ENCODE peak calls at places on chromosomes 2 and 18, in nine cellular contexts. Q is cardiac fibroblast, D is GM12865, V is ovary, X is PC-9, G is breast epithelium, B is AG04450, S is IMR-90, R is GM12878. A is an unnamed sample.
A peak's percentile ranks its signal among the peaks of the same experiment; 100 is the strongest.

GRCh38 chr2:238302076-238302475 is 13.7 kb upstream of the PER2 start:
- DNase-seq in Q (no peak), D (no peak), V (no peak), X (no peak), G (no peak), B (no peak), S (peak; percentile 15), R (no peak), A (no peak)

GRCh38 chr2:234496442-234496834 is 443 bp downstream of the ARL4C start:
- DNase-seq in Q (peak; percentile 33), D (peak; percentile 50), V (peak; percentile 10), X (peak; percentile 68), G (no peak), B (no peak), S (no peak), R (no peak), A (peak; percentile 43)

GRCh38 chr2:234795974-234796690 is 155.7 kb upstream of the SH3BP4 start:
- DNase-seq in Q (no peak), D (no peak), V (no peak), X (no peak), G (no peak), B (no peak), S (no peak), R (no peak), A (no peak)

GRCh38 chr2:176656055-176656775 is 387.0 kb downstream of the MTX2 start:
- DNase-seq in Q (no peak), D (no peak), V (no peak), X (no peak), G (no peak), B (no peak), S (no peak), R (no peak), A (no peak)

GRCh38 chr2:127410871-127411396 is 7.3 kb upstream of the PROC start:
- DNase-seq in Q (peak; percentile 75), D (peak; percentile 53), V (no peak), X (peak; percentile 48), G (no peak), B (no peak), S (peak; percentile 56), R (no peak), A (peak; percentile 42)

GRCh38 chr2:42569116-42569711 is 782 bp downstream of the MTA3 start:
- DNase-seq in Q (peak; percentile 52), D (peak; percentile 41), V (peak; percentile 61), X (no peak), G (no peak), B (no peak), S (peak; percentile 12), R (no peak), A (no peak)

GRCh38 chr18:40738321-40738880 is 1216.6 kb upstream of the PIK3C3 start:
- DNase-seq in Q (no peak), D (peak; percentile 1), V (no peak), X (no peak), G (no peak), B (no peak), S (no peak), R (peak; percentile 5), A (peak; percentile 62)

GRCh38 chr2:176213406-176213805 is 24.9 kb downstream of the HOXD1 start:
- DNase-seq in Q (no peak), D (no peak), V (no peak), X (no peak), G (no peak), B (no peak), S (no peak), R (no peak), A (no peak)

GRCh38 chr2:127664065-127664894 is 11.1 kb downstream of the LIMS2 start:
- DNase-seq in Q (no peak), D (no peak), V (peak; percentile 4), X (no peak), G (peak; percentile 47), B (no peak), S (no peak), R (no peak), A (no peak)

GRCh38 chr2:39851691-39852110 is 72.6 kb upstream of the THUMPD2 start:
- DNase-seq in Q (peak; percentile 39), D (peak; percentile 28), V (no peak), X (no peak), G (no peak), B (peak; percentile 47), S (peak; percentile 63), R (no peak), A (no peak)

GRCh38 chr18:79305976-79306375 is 89.8 kb upstream of the NFATC1 start:
- DNase-seq in Q (no peak), D (no peak), V (no peak), X (no peak), G (no peak), B (no peak), S (no peak), R (no peak), A (no peak)

GRCh38 chr2:64168231-64168630 is 24.0 kb upstream of the PELI1 start:
- DNase-seq in Q (no peak), D (no peak), V (no peak), X (no peak), G (no peak), B (no peak), S (no peak), R (no peak), A (no peak)

DNA sequence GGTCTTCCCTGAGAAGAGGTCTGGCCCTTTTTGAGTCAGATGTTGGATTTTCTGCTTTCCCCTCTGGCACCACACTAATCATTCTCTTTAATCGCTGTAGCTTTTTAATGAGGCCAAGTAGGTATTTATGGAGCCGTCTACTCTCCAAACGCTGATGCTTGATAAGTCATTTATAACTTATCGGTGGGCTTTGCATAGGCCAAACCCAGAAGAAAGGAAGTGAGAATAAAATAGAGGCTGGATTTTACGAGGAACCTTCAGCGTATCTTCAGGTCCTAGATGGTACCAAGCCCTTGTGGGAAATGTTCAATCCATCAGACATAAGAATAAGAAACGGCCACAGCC is 142.5 kb upstream of the CTAGE1 start:
- DNase-seq in Q (no peak), D (no peak), V (no peak), X (no peak), G (no peak), B (no peak), S (no peak), R (no peak), A (no peak)
- H3K4me3 ChIP-seq in Q (peak overlapping the region; percentile 27), D (no peak overlapping the region), V (peak overlapping the region; percentile 59), X (peak overlapping the region; percentile 86), G (peak overlapping the region; percentile 50), B (peak overlapping the region; percentile 55), S (peak overlapping the region; percentile 46), R (no peak overlapping the region), A (no peak overlapping the region)

GRCh38 chr2:236602678-236603077 is 33.1 kb downstream of the ACKR3 start:
- DNase-seq in Q (no peak), D (no peak), V (no peak), X (no peak), G (no peak), B (no peak), S (no peak), R (no peak), A (no peak)

GRCh38 chr2:236599059-236599458 is 29.4 kb downstream of the ACKR3 start:
- DNase-seq in Q (no peak), D (no peak), V (no peak), X (no peak), G (no peak), B (no peak), S (no peak), R (no peak), A (no peak)

GRCh38 chr2:236600158-236600557 is 30.5 kb downstream of the ACKR3 start:
- DNase-seq in Q (no peak), D (no peak), V (no peak), X (no peak), G (no peak), B (no peak), S (no peak), R (no peak), A (no peak)

GRCh38 chr2:236601306-236602202 is 31.9 kb downstream of the ACKR3 start:
- DNase-seq in Q (no peak), D (peak; percentile 52), V (no peak), X (no peak), G (no peak), B (no peak), S (no peak), R (peak; percentile 45), A (peak; percentile 76)

DNA sequence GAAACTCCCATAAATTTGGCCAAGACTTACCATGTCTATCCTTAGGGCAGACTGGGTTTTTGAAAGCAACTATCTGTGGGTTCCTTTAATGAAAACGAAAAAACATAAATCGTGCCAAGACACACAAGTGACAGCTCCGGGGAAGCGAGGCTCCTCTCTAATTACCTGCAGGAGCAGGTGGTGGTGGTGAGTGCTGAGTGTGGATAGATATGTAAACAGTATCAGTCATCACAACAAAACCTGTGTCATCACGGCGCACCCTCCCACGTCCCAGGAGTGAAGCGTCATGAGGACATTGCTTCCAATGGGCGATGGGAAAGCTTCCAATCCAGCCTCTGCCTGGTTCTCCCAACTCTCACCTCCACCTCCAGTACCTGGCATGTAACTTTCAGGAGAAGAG is 31.3 kb downstream of the ACKR3 start:
- DNase-seq in Q (no peak), D (no peak), V (no peak), X (no peak), G (peak; percentile 67), B (no peak), S (no peak), R (no peak), A (peak; percentile 96)
- TF ChIP-seq CTCF in Q (no peak), D (no peak), V (no peak), X (no peak), G (no peak), B (no peak), S (no peak), R (no peak), A (no peak)

DNA sequence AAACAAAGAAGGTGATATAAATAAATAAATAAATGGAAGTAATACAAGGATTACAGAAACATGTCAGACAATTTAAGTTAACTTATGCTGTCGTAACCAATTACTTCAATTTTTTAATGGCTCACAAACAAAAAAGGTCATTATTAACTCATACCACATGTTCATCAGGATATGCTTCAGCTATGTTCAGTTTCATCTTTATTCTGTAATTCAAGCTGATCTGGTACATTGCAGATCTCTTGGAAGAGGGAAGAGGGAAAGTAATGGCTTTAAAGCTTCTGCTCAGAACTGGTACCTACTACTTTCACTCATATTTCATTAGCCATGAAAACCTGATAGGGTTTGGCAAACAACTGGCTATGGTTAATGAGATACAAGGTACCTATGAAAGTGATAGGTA is 67.6 kb upstream of the ERBB4 start:
- DNase-seq in Q (no peak), D (no peak), V (no peak), X (no peak), G (no peak), B (no peak), S (no peak), R (no peak), A (no peak)
- H3K4me3 ChIP-seq in Q (no peak overlapping the region), D (no peak overlapping the region), V (no peak overlapping the region), X (no peak overlapping the region), G (no peak overlapping the region), B (no peak overlapping the region), S (no peak overlapping the region), R (no peak overlapping the region), A (no peak overlapping the region)

DNA sequence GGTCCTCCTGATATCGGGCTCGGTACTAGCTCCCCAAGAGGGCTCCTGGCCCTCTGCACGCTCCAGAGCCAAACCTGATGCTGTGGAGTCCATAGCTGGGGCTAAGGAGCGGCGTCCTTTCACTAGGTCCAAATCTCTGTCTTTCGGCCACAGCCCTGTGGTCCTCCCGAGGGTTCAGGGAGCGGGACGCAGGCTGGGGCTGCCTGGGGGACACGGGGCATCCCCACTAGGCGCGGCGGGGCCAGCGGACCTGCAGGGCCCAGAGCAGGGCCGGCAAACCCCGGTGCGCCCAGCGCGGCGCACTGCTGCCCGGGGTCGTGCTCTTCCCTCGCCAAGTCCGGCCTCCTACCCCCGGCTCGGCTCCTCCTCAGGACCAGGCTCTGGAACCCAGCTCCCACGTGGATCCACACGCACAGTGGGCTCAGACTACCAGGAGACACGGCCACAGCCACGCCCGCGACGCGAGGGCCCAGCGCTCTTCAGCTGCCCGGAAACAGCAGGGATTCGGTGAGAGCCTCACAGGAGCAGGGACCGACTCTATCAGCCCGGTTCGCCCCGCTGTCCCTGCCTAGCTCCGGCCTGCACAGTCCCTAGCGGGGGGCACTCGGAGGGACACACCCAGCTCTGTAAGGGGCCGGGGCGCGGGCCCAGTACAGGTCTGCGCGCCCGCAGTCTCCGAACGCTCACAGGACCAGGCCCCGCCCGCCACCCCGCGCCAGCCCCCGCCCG is 593 bp downstream of the ZNF514 start:
- DNase-seq in Q (peak; percentile 48), D (peak; percentile 45), V (peak; percentile 49), X (peak; percentile 30), G (peak; percentile 55), B (no peak), S (peak; percentile 30), R (no peak), A (peak; percentile 37)
- TF ChIP-seq CTCF in Q (no peak), D (no peak), V (no peak), X (no peak), G (no peak), B (no peak), S (no peak), R (no peak), A (no peak)